ENCODE peak calls at places on chromosome 13, in six cellular contexts. One of them, this sample, is unnamed.

GRCh38 chr13:20828540-20829364 is 55.0 kb upstream of the EEF1AKMT1 start:
- DNase-seq in activated naive CD8-positive, alpha-beta T cell treated with anti-CD3 and anti-CD28 coated beads, Interleukin-2, amount 50 U/mL, for 24 hours: peak
- DNase-seq in GM23338: peak
- DNase-seq in heart right ventricle: no peak
- DNase-seq in mucosa of gallbladder: peak
- DNase-seq in stimulated activated CD4-positive, alpha-beta T cell treated with anti-CD3 and anti-CD28 coated beads, Interleukin-1b, Interleukin-23, amount 100 ng/mL, for 1 hour: peak
- DNase-seq in this sample: no peak

GRCh38 chr13:44768233-44768632 is 192.1 kb upstream of the TSC22D1 start:
- DNase-seq in activated naive CD8-positive, alpha-beta T cell treated with anti-CD3 and anti-CD28 coated beads, Interleukin-2, amount 50 U/mL, for 24 hours: peak
- DNase-seq in GM23338: no peak
- DNase-seq in heart right ventricle: no peak
- DNase-seq in mucosa of gallbladder: no peak
- DNase-seq in stimulated activated CD4-positive, alpha-beta T cell treated with anti-CD3 and anti-CD28 coated beads, Interleukin-1b, Interleukin-23, amount 100 ng/mL, for 1 hour: no peak
- DNase-seq in this sample: no peak

GRCh38 chr13:48110132-48110868 is 15.4 kb upstream of the MED4 start:
- DNase-seq in activated naive CD8-positive, alpha-beta T cell treated with anti-CD3 and anti-CD28 coated beads, Interleukin-2, amount 50 U/mL, for 24 hours: no peak
- DNase-seq in GM23338: no peak
- DNase-seq in heart right ventricle: no peak
- DNase-seq in mucosa of gallbladder: no peak
- DNase-seq in stimulated activated CD4-positive, alpha-beta T cell treated with anti-CD3 and anti-CD28 coated beads, Interleukin-1b, Interleukin-23, amount 100 ng/mL, for 1 hour: no peak
- DNase-seq in this sample: no peak

GRCh38 chr13:113633485-113633873 is 24.5 kb downstream of the ATP4B start:
- DNase-seq in activated naive CD8-positive, alpha-beta T cell treated with anti-CD3 and anti-CD28 coated beads, Interleukin-2, amount 50 U/mL, for 24 hours: no peak
- DNase-seq in GM23338: no peak
- DNase-seq in heart right ventricle: no peak
- DNase-seq in mucosa of gallbladder: no peak
- DNase-seq in stimulated activated CD4-positive, alpha-beta T cell treated with anti-CD3 and anti-CD28 coated beads, Interleukin-1b, Interleukin-23, amount 100 ng/mL, for 1 hour: no peak
- DNase-seq in this sample: no peak

GRCh38 chr13:91767681-91768080 is 369.3 kb downstream of the GPC5 start:
- DNase-seq in activated naive CD8-positive, alpha-beta T cell treated with anti-CD3 and anti-CD28 coated beads, Interleukin-2, amount 50 U/mL, for 24 hours: no peak
- DNase-seq in GM23338: no peak
- DNase-seq in heart right ventricle: no peak
- DNase-seq in mucosa of gallbladder: no peak
- DNase-seq in stimulated activated CD4-positive, alpha-beta T cell treated with anti-CD3 and anti-CD28 coated beads, Interleukin-1b, Interleukin-23, amount 100 ng/mL, for 1 hour: no peak
- DNase-seq in this sample: no peak

GRCh38 chr13:76223999-76224398 is 587.9 kb downstream of the LMO7 start:
- DNase-seq in activated naive CD8-positive, alpha-beta T cell treated with anti-CD3 and anti-CD28 coated beads, Interleukin-2, amount 50 U/mL, for 24 hours: no peak
- DNase-seq in GM23338: no peak
- DNase-seq in heart right ventricle: no peak
- DNase-seq in mucosa of gallbladder: no peak
- DNase-seq in stimulated activated CD4-positive, alpha-beta T cell treated with anti-CD3 and anti-CD28 coated beads, Interleukin-1b, Interleukin-23, amount 100 ng/mL, for 1 hour: no peak
- DNase-seq in this sample: no peak

GRCh38 chr13:110989331-110989730 is 74.5 kb upstream of the ANKRD10 start:
- DNase-seq in activated naive CD8-positive, alpha-beta T cell treated with anti-CD3 and anti-CD28 coated beads, Interleukin-2, amount 50 U/mL, for 24 hours: no peak
- DNase-seq in GM23338: no peak
- DNase-seq in heart right ventricle: no peak
- DNase-seq in mucosa of gallbladder: no peak
- DNase-seq in stimulated activated CD4-positive, alpha-beta T cell treated with anti-CD3 and anti-CD28 coated beads, Interleukin-1b, Interleukin-23, amount 100 ng/mL, for 1 hour: no peak
- DNase-seq in this sample: no peak

GRCh38 chr13:112685856-112686255 is 4.0 kb upstream of the ATP11A start:
- DNase-seq in activated naive CD8-positive, alpha-beta T cell treated with anti-CD3 and anti-CD28 coated beads, Interleukin-2, amount 50 U/mL, for 24 hours: no peak
- DNase-seq in GM23338: no peak
- DNase-seq in heart right ventricle: no peak
- DNase-seq in mucosa of gallbladder: peak
- DNase-seq in stimulated activated CD4-positive, alpha-beta T cell treated with anti-CD3 and anti-CD28 coated beads, Interleukin-1b, Interleukin-23, amount 100 ng/mL, for 1 hour: no peak
- DNase-seq in this sample: no peak

GRCh38 chr13:29847501-29847983 is 2.9 kb downstream of the UBL3 start:
- DNase-seq in activated naive CD8-positive, alpha-beta T cell treated with anti-CD3 and anti-CD28 coated beads, Interleukin-2, amount 50 U/mL, for 24 hours: no peak
- DNase-seq in GM23338: no peak
- DNase-seq in heart right ventricle: no peak
- DNase-seq in mucosa of gallbladder: no peak
- DNase-seq in stimulated activated CD4-positive, alpha-beta T cell treated with anti-CD3 and anti-CD28 coated beads, Interleukin-1b, Interleukin-23, amount 100 ng/mL, for 1 hour: no peak
- DNase-seq in this sample: no peak

GRCh38 chr13:95301135-95301946 is at the start of gene ABCC4:
- DNase-seq in activated naive CD8-positive, alpha-beta T cell treated with anti-CD3 and anti-CD28 coated beads, Interleukin-2, amount 50 U/mL, for 24 hours: peak
- DNase-seq in GM23338: peak
- DNase-seq in heart right ventricle: peak
- DNase-seq in mucosa of gallbladder: peak
- DNase-seq in stimulated activated CD4-positive, alpha-beta T cell treated with anti-CD3 and anti-CD28 coated beads, Interleukin-1b, Interleukin-23, amount 100 ng/mL, for 1 hour: no peak
- DNase-seq in this sample: no peak

GRCh38 chr13:77544365-77544764 is 8.9 kb downstream of the SCEL start:
- DNase-seq in activated naive CD8-positive, alpha-beta T cell treated with anti-CD3 and anti-CD28 coated beads, Interleukin-2, amount 50 U/mL, for 24 hours: no peak
- DNase-seq in GM23338: no peak
- DNase-seq in heart right ventricle: peak
- DNase-seq in mucosa of gallbladder: no peak
- DNase-seq in stimulated activated CD4-positive, alpha-beta T cell treated with anti-CD3 and anti-CD28 coated beads, Interleukin-1b, Interleukin-23, amount 100 ng/mL, for 1 hour: no peak
- DNase-seq in this sample: no peak

GRCh38 chr13:98570929-98571372 is 6.0 kb downstream of the STK24 start:
- DNase-seq in activated naive CD8-positive, alpha-beta T cell treated with anti-CD3 and anti-CD28 coated beads, Interleukin-2, amount 50 U/mL, for 24 hours: no peak
- DNase-seq in GM23338: no peak
- DNase-seq in heart right ventricle: no peak
- DNase-seq in mucosa of gallbladder: no peak
- DNase-seq in stimulated activated CD4-positive, alpha-beta T cell treated with anti-CD3 and anti-CD28 coated beads, Interleukin-1b, Interleukin-23, amount 100 ng/mL, for 1 hour: no peak
- DNase-seq in this sample: no peak

GRCh38 chr13:59774511-59774911 is 389.2 kb downstream of the DIAPH3 start:
- DNase-seq in activated naive CD8-positive, alpha-beta T cell treated with anti-CD3 and anti-CD28 coated beads, Interleukin-2, amount 50 U/mL, for 24 hours: no peak
- DNase-seq in GM23338: peak
- DNase-seq in heart right ventricle: no peak
- DNase-seq in mucosa of gallbladder: no peak
- DNase-seq in stimulated activated CD4-positive, alpha-beta T cell treated with anti-CD3 and anti-CD28 coated beads, Interleukin-1b, Interleukin-23, amount 100 ng/mL, for 1 hour: no peak
- DNase-seq in this sample: no peak

GRCh38 chr13:44030615-44031014 is 150.9 kb downstream of the LACC1 start:
- DNase-seq in activated naive CD8-positive, alpha-beta T cell treated with anti-CD3 and anti-CD28 coated beads, Interleukin-2, amount 50 U/mL, for 24 hours: no peak
- DNase-seq in GM23338: no peak
- DNase-seq in heart right ventricle: no peak
- DNase-seq in mucosa of gallbladder: no peak
- DNase-seq in stimulated activated CD4-positive, alpha-beta T cell treated with anti-CD3 and anti-CD28 coated beads, Interleukin-1b, Interleukin-23, amount 100 ng/mL, for 1 hour: no peak
- DNase-seq in this sample: no peak

GRCh38 chr13:110914293-110915056 is 394 bp downstream of the ANKRD10 start:
- DNase-seq in activated naive CD8-positive, alpha-beta T cell treated with anti-CD3 and anti-CD28 coated beads, Interleukin-2, amount 50 U/mL, for 24 hours: peak
- DNase-seq in GM23338: peak
- DNase-seq in heart right ventricle: peak
- DNase-seq in mucosa of gallbladder: peak
- DNase-seq in stimulated activated CD4-positive, alpha-beta T cell treated with anti-CD3 and anti-CD28 coated beads, Interleukin-1b, Interleukin-23, amount 100 ng/mL, for 1 hour: peak
- DNase-seq in this sample: no peak

GRCh38 chr13:31476753-31477152 is 262.6 kb upstream of the RXFP2 start:
- DNase-seq in activated naive CD8-positive, alpha-beta T cell treated with anti-CD3 and anti-CD28 coated beads, Interleukin-2, amount 50 U/mL, for 24 hours: no peak
- DNase-seq in GM23338: peak
- DNase-seq in heart right ventricle: no peak
- DNase-seq in mucosa of gallbladder: no peak
- DNase-seq in stimulated activated CD4-positive, alpha-beta T cell treated with anti-CD3 and anti-CD28 coated beads, Interleukin-1b, Interleukin-23, amount 100 ng/mL, for 1 hour: no peak
- DNase-seq in this sample: no peak

GRCh38 chr13:87295636-87296035 is 375.5 kb upstream of the SLITRK5 start:
- DNase-seq in activated naive CD8-positive, alpha-beta T cell treated with anti-CD3 and anti-CD28 coated beads, Interleukin-2, amount 50 U/mL, for 24 hours: no peak
- DNase-seq in GM23338: no peak
- DNase-seq in heart right ventricle: no peak
- DNase-seq in mucosa of gallbladder: no peak
- DNase-seq in stimulated activated CD4-positive, alpha-beta T cell treated with anti-CD3 and anti-CD28 coated beads, Interleukin-1b, Interleukin-23, amount 100 ng/mL, for 1 hour: no peak
- DNase-seq in this sample: no peak

GRCh38 chr13:38045278-38046048 is 175.9 kb upstream of the TRPC4 start:
- DNase-seq in activated naive CD8-positive, alpha-beta T cell treated with anti-CD3 and anti-CD28 coated beads, Interleukin-2, amount 50 U/mL, for 24 hours: no peak
- DNase-seq in GM23338: peak
- DNase-seq in heart right ventricle: no peak
- DNase-seq in mucosa of gallbladder: no peak
- DNase-seq in stimulated activated CD4-positive, alpha-beta T cell treated with anti-CD3 and anti-CD28 coated beads, Interleukin-1b, Interleukin-23, amount 100 ng/mL, for 1 hour: no peak
- DNase-seq in this sample: no peak

GRCh38 chr13:102309110-102309509 is 92.7 kb downstream of the FGF14 start:
- DNase-seq in activated naive CD8-positive, alpha-beta T cell treated with anti-CD3 and anti-CD28 coated beads, Interleukin-2, amount 50 U/mL, for 24 hours: no peak
- DNase-seq in GM23338: no peak
- DNase-seq in heart right ventricle: no peak
- DNase-seq in mucosa of gallbladder: no peak
- DNase-seq in stimulated activated CD4-positive, alpha-beta T cell treated with anti-CD3 and anti-CD28 coated beads, Interleukin-1b, Interleukin-23, amount 100 ng/mL, for 1 hour: no peak
- DNase-seq in this sample: no peak

GRCh38 chr13:44703371-44703770 is 127.2 kb upstream of the TSC22D1 start:
- DNase-seq in activated naive CD8-positive, alpha-beta T cell treated with anti-CD3 and anti-CD28 coated beads, Interleukin-2, amount 50 U/mL, for 24 hours: no peak
- DNase-seq in GM23338: no peak
- DNase-seq in heart right ventricle: no peak
- DNase-seq in mucosa of gallbladder: no peak
- DNase-seq in stimulated activated CD4-positive, alpha-beta T cell treated with anti-CD3 and anti-CD28 coated beads, Interleukin-1b, Interleukin-23, amount 100 ng/mL, for 1 hour: no peak
- DNase-seq in this sample: no peak

GRCh38 chr13:98214008-98214643 is 37.1 kb upstream of the RNF113B start:
- DNase-seq in activated naive CD8-positive, alpha-beta T cell treated with anti-CD3 and anti-CD28 coated beads, Interleukin-2, amount 50 U/mL, for 24 hours: no peak
- DNase-seq in GM23338: no peak
- DNase-seq in heart right ventricle: peak
- DNase-seq in mucosa of gallbladder: no peak
- DNase-seq in stimulated activated CD4-positive, alpha-beta T cell treated with anti-CD3 and anti-CD28 coated beads, Interleukin-1b, Interleukin-23, amount 100 ng/mL, for 1 hour: no peak
- DNase-seq in this sample: no peak

GRCh38 chr13:44048326-44048725 is 168.6 kb downstream of the LACC1 start:
- DNase-seq in activated naive CD8-positive, alpha-beta T cell treated with anti-CD3 and anti-CD28 coated beads, Interleukin-2, amount 50 U/mL, for 24 hours: no peak
- DNase-seq in GM23338: no peak
- DNase-seq in heart right ventricle: no peak
- DNase-seq in mucosa of gallbladder: no peak
- DNase-seq in stimulated activated CD4-positive, alpha-beta T cell treated with anti-CD3 and anti-CD28 coated beads, Interleukin-1b, Interleukin-23, amount 100 ng/mL, for 1 hour: no peak
- DNase-seq in this sample: no peak

GRCh38 chr13:100269837-100270236 is 180.9 kb downstream of the PCCA start:
- DNase-seq in activated naive CD8-positive, alpha-beta T cell treated with anti-CD3 and anti-CD28 coated beads, Interleukin-2, amount 50 U/mL, for 24 hours: no peak
- DNase-seq in GM23338: no peak
- DNase-seq in heart right ventricle: peak
- DNase-seq in mucosa of gallbladder: peak
- DNase-seq in stimulated activated CD4-positive, alpha-beta T cell treated with anti-CD3 and anti-CD28 coated beads, Interleukin-1b, Interleukin-23, amount 100 ng/mL, for 1 hour: no peak
- DNase-seq in this sample: no peak

GRCh38 chr13:108003626-108004025 is 211.7 kb downstream of the LIG4 start:
- DNase-seq in activated naive CD8-positive, alpha-beta T cell treated with anti-CD3 and anti-CD28 coated beads, Interleukin-2, amount 50 U/mL, for 24 hours: no peak
- DNase-seq in GM23338: no peak
- DNase-seq in heart right ventricle: no peak
- DNase-seq in mucosa of gallbladder: peak
- DNase-seq in stimulated activated CD4-positive, alpha-beta T cell treated with anti-CD3 and anti-CD28 coated beads, Interleukin-1b, Interleukin-23, amount 100 ng/mL, for 1 hour: no peak
- DNase-seq in this sample: no peak

GRCh38 chr13:114303700-114304327 is 10.5 kb upstream of the CHAMP1 start:
- DNase-seq in activated naive CD8-positive, alpha-beta T cell treated with anti-CD3 and anti-CD28 coated beads, Interleukin-2, amount 50 U/mL, for 24 hours: no peak
- DNase-seq in GM23338: no peak
- DNase-seq in heart right ventricle: no peak
- DNase-seq in mucosa of gallbladder: no peak
- DNase-seq in stimulated activated CD4-positive, alpha-beta T cell treated with anti-CD3 and anti-CD28 coated beads, Interleukin-1b, Interleukin-23, amount 100 ng/mL, for 1 hour: no peak
- DNase-seq in this sample: no peak

GRCh38 chr13:43363156-43363918 is 340.0 kb downstream of the DNAJC15 start:
- DNase-seq in activated naive CD8-positive, alpha-beta T cell treated with anti-CD3 and anti-CD28 coated beads, Interleukin-2, amount 50 U/mL, for 24 hours: no peak
- DNase-seq in GM23338: no peak
- DNase-seq in heart right ventricle: no peak
- DNase-seq in mucosa of gallbladder: no peak
- DNase-seq in stimulated activated CD4-positive, alpha-beta T cell treated with anti-CD3 and anti-CD28 coated beads, Interleukin-1b, Interleukin-23, amount 100 ng/mL, for 1 hour: no peak
- DNase-seq in this sample: no peak